ENCODE peak calls at places on chromosomes 6 and 20, in eight cellular contexts. Q, U, B, R, Y, O, I and K are unnamed samples.

GRCh38 chr6:30828027-30828962 is 56.0 kb upstream of the DDR1 start:
- DNase-seq in R (peak), B (peak), I (peak), O (peak), Q (peak), U (peak), Y (peak), K (peak)

GRCh38 chr6:91569071-91569470 is 982.2 kb upstream of the MAP3K7 start:
- DNase-seq in O (no peak), I (no peak), B (no peak), Q (no peak), R (no peak), U (no peak), Y (no peak), K (no peak)

GRCh38 chr20:60105404-60105803 is 147.2 kb downstream of the CDH26 start:
- DNase-seq in B (no peak), U (no peak), I (no peak), Y (no peak), Q (no peak), O (no peak), R (no peak), K (no peak)

GRCh38 chr6:2598867-2599266 is 151.9 kb downstream of the MYLK4 start:
- DNase-seq in Y (no peak), R (no peak), I (no peak), Q (no peak), U (no peak), B (no peak), O (no peak), K (no peak)

GRCh38 chr6:449486-450419 is 58.2 kb downstream of the IRF4 start:
- DNase-seq in R (no peak), Q (no peak), Y (no peak), I (no peak), B (no peak), U (no peak), O (no peak), K (no peak)

GRCh38 chr20:19699132-19699971 is 58.7 kb upstream of the RIN2 start:
- DNase-seq in R (no peak), O (no peak), B (no peak), Y (no peak), U (no peak), Q (peak), I (no peak), K (no peak)

GRCh38 chr20:5153612-5154542 is 27.1 kb downstream of the CDS2 start:
- DNase-seq in Y (no peak), B (no peak), I (no peak), Q (peak), O (no peak), U (no peak), R (no peak), K (no peak)

GRCh38 chr20:34269996-34270627 is 28.9 kb downstream of the ASIP start:
- DNase-seq in Y (no peak), I (no peak), B (no peak), U (peak), Q (no peak), R (no peak), O (no peak), K (peak)

GRCh38 chr20:32526125-32526524 is 59.0 kb downstream of the NOL4L start:
- DNase-seq in U (no peak), I (no peak), R (no peak), Y (no peak), Q (no peak), O (no peak), B (no peak), K (no peak)

GRCh38 chr6:153084393-153084792 is 46.7 kb downstream of the RGS17 start:
- DNase-seq in Y (no peak), R (no peak), B (no peak), Q (peak), U (peak), I (no peak), O (no peak), K (no peak)

GRCh38 chr6:27026361-27026760 is 221.1 kb upstream of the PRSS16 start:
- DNase-seq in O (no peak), U (no peak), I (no peak), B (no peak), Y (no peak), R (no peak), Q (no peak), K (no peak)

GRCh38 chr6:15473741-15474161 is 189.1 kb downstream of the DTNBP1 start:
- DNase-seq in R (no peak), O (no peak), B (no peak), I (no peak), Y (no peak), Q (peak), U (peak), K (no peak)

GRCh38 chr6:43489277-43490072 is 12.1 kb downstream of the TJAP1 start:
- DNase-seq in I (no peak), Q (no peak), Y (no peak), R (no peak), O (no peak), B (no peak), U (peak), K (no peak)

GRCh38 chr6:150749091-150749670 is 116.3 kb upstream of the MTHFD1L start:
- DNase-seq in B (no peak), Q (no peak), U (no peak), I (no peak), O (no peak), Y (no peak), R (no peak), K (no peak)

GRCh38 chr6:26270903-26271639 is 93.9 kb upstream of the BTN3A2 start:
- DNase-seq in Q (peak), R (peak), I (peak), U (no peak), O (peak), Y (peak), B (peak), K (peak)

GRCh38 chr6:166058064-166058739 is 109.4 kb downstream of the TBXT start:
- DNase-seq in Y (no peak), R (no peak), B (no peak), Q (peak), O (no peak), I (no peak), U (no peak), K (no peak)

GRCh38 chr20:571754-572331 is 28.3 kb upstream of the CSNK2A1 start:
- DNase-seq in R (no peak), Q (no peak), B (no peak), O (no peak), U (no peak), Y (no peak), I (no peak), K (no peak)

GRCh38 chr6:93819189-93819588 is 399.8 kb upstream of the EPHA7 start:
- DNase-seq in O (no peak), Q (no peak), I (no peak), U (peak), Y (no peak), R (no peak), B (no peak), K (peak)